ENCODE peak calls at places on chromosomes 16 and 17, in eight cellular contexts. Q is fibroblast of lung, V is GM12878, K is OCI-LY7, N is GM23338, F is SK-N-SH, T is H9, E is neural progenitor cell. A is an unnamed sample.

GRCh38 chr16:21626659-21627277 is 25.6 kb downstream of the IGSF6 start:
- DNase-seq in Q (peak; percentile 77), V (no peak), K (peak; percentile 14), N (no peak), F (peak; percentile 83), T (no peak), E (no peak), A (peak; percentile 46)

GRCh38 chr17:2122641-2123302 is 67.9 kb downstream of the HIC1 start:
- DNase-seq in Q (peak; percentile 91), V (no peak), K (no peak), N (peak; percentile 25), F (peak; percentile 56), T (no peak), E (peak; percentile 50), A (no peak)

GRCh38 chr16:8904018-8904430 is 21.9 kb downstream of the LITAFD start:
- DNase-seq in Q (no peak), V (no peak), K (no peak), N (no peak), F (no peak), T (no peak), E (no peak), A (no peak)

GRCh38 chr17:42484304-42484703 is 25.6 kb downstream of the ATP6V0A1 start:
- DNase-seq in Q (no peak), V (peak; percentile 70), K (no peak), N (no peak), F (no peak), T (no peak), E (no peak), A (no peak)

GRCh38 chr17:3012926-3013581 is 50.4 kb downstream of the OR1D5 start:
- DNase-seq in Q (peak; percentile 65), V (peak; percentile 16), K (peak; percentile 82), N (peak; percentile 89), F (peak; percentile 84), T (peak; percentile 92), E (peak; percentile 80), A (peak; percentile 86)

GRCh38 chr17:15947331-15947730 is 2.4 kb downstream of the ADORA2B start:
- DNase-seq in Q (peak; percentile 59), V (no peak), K (no peak), N (no peak), F (no peak), T (no peak), E (no peak), A (no peak)

GRCh38 chr16:47519037-47519436 is 57.9 kb downstream of the PHKB start:
- DNase-seq in Q (peak; percentile 12), V (no peak), K (no peak), N (no peak), F (no peak), T (no peak), E (no peak), A (no peak)

GRCh38 chr16:57906385-57907316 is 64.3 kb downstream of the CNGB1 start:
- DNase-seq in Q (no peak), V (no peak), K (peak; percentile 13), N (peak; percentile 81), F (no peak), T (peak; percentile 66), E (peak; percentile 62), A (no peak)

GRCh38 chr17:10471853-10472252 is 2.5 kb upstream of the MYH4 start:
- DNase-seq in Q (peak; percentile 1), V (no peak), K (no peak), N (no peak), F (no peak), T (no peak), E (no peak), A (no peak)

GRCh38 chr17:59798111-59798510 is 90.7 kb downstream of the VMP1 start:
- DNase-seq in Q (no peak), V (no peak), K (no peak), N (no peak), F (no peak), T (no peak), E (no peak), A (no peak)

GRCh38 chr16:57998484-57998883 is 2.0 kb downstream of the ZNF319 start:
- DNase-seq in Q (peak; percentile 14), V (no peak), K (no peak), N (no peak), F (no peak), T (peak; percentile 81), E (no peak), A (peak; percentile 34)

GRCh38 chr17:67420994-67421393 is 43.9 kb downstream of the PITPNC1 start:
- DNase-seq in Q (no peak), V (no peak), K (no peak), N (no peak), F (no peak), T (no peak), E (no peak), A (no peak)

GRCh38 chr16:17177242-17177967 is 293.4 kb downstream of the XYLT1 start:
- DNase-seq in Q (no peak), V (no peak), K (no peak), N (no peak), F (no peak), T (no peak), E (no peak), A (no peak)

GRCh38 chr17:6506679-6507231 is 49.6 kb downstream of the PITPNM3 start:
- DNase-seq in Q (peak; percentile 15), V (no peak), K (no peak), N (no peak), F (no peak), T (no peak), E (no peak), A (peak; percentile 82)

GRCh38 chr17:68089881-68090280 is 54.3 kb downstream of the KPNA2 start:
- DNase-seq in Q (no peak), V (no peak), K (no peak), N (no peak), F (no peak), T (no peak), E (no peak), A (peak; percentile 55)

GRCh38 chr16:81787659-81788058 is 8.6 kb downstream of the PLCG2 start:
- DNase-seq in Q (no peak), V (no peak), K (no peak), N (no peak), F (no peak), T (no peak), E (no peak), A (no peak)

GRCh38 chr17:74750327-74751069 is 2.1 kb downstream of the NHERF1 start:
- DNase-seq in Q (no peak), V (no peak), K (no peak), N (no peak), F (no peak), T (no peak), E (no peak), A (no peak)

GRCh38 chr16:17313085-17313611 is 157.6 kb downstream of the XYLT1 start:
- DNase-seq in Q (peak; percentile 17), V (no peak), K (no peak), N (no peak), F (peak; percentile 76), T (no peak), E (no peak), A (no peak)

GRCh38 chr16:68644715-68645493 is at the start of gene CDH3:
- DNase-seq in Q (no peak), V (no peak), K (no peak), N (peak; percentile 95), F (peak; percentile 64), T (peak; percentile 95), E (peak; percentile 78), A (no peak)

GRCh38 chr17:62823111-62823895 is 15.2 kb upstream of the MARCHF10 start:
- DNase-seq in Q (no peak), V (no peak), K (no peak), N (no peak), F (no peak), T (no peak), E (no peak), A (peak; percentile 60)
- H3K4me2 ChIP-seq in Q (no peak overlapping the region), V (no peak overlapping the region), K (no peak overlapping the region), N (no peak overlapping the region), F (no peak overlapping the region), T (no peak overlapping the region), E (no peak overlapping the region), A (peak overlapping the region; percentile 20)

DNA sequence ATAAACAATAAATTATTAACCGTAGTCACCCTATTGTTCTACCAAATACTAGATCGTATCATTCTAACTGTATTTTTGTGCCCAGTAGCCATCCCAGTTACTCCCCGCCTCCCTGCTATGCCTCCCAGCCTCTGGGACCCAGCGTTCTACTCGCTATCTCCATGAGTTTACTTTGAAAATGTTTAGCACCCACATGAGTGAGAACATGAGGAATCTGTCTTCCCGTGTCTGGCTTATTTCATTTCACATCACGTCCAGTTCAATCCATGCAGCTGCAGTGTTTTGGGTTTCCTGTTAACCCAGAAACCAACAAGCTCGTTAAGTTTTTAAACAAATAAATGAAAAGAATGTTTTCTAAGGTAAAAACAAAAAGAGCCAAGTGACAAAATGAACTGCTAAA is 82.1 kb downstream of the VPS53 start:
- DNase-seq in Q (no peak), V (no peak), K (no peak), N (no peak), F (no peak), T (no peak), E (no peak), A (no peak)
- H3K27ac ChIP-seq in Q (no peak overlapping the region), V (no peak overlapping the region), K (no peak overlapping the region), N (no peak overlapping the region), F (no peak overlapping the region), T (no peak overlapping the region), E (no peak overlapping the region), A (no peak overlapping the region)

DNA sequence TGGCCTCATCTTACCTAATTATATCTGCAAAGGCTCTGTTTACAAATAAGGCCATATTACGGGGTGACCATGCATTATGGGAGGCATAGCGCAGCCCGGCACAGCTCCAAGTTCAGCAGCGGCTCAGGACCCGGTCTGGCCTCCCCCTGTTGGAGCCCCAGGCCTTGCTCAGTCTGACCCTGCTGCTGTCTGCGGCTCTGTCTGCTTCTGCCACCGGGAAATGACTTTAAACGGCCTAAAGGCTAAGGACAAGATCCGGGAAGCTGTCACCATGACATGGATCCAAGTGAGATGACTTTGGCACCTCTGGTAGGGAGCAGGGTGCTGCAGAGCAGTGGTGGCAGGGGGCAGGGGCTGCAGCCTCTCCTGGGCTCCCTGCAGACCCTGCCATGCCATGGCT is 140.6 kb upstream of the GSE1 start:
- DNase-seq in Q (no peak), V (no peak), K (no peak), N (no peak), F (no peak), T (no peak), E (no peak), A (no peak)
- H3K4me2 ChIP-seq in Q (no peak overlapping the region), V (no peak overlapping the region), K (no peak overlapping the region), N (no peak overlapping the region), F (no peak overlapping the region), T (no peak overlapping the region), E (peak overlapping the region; percentile 64), A (no peak overlapping the region)

DNA sequence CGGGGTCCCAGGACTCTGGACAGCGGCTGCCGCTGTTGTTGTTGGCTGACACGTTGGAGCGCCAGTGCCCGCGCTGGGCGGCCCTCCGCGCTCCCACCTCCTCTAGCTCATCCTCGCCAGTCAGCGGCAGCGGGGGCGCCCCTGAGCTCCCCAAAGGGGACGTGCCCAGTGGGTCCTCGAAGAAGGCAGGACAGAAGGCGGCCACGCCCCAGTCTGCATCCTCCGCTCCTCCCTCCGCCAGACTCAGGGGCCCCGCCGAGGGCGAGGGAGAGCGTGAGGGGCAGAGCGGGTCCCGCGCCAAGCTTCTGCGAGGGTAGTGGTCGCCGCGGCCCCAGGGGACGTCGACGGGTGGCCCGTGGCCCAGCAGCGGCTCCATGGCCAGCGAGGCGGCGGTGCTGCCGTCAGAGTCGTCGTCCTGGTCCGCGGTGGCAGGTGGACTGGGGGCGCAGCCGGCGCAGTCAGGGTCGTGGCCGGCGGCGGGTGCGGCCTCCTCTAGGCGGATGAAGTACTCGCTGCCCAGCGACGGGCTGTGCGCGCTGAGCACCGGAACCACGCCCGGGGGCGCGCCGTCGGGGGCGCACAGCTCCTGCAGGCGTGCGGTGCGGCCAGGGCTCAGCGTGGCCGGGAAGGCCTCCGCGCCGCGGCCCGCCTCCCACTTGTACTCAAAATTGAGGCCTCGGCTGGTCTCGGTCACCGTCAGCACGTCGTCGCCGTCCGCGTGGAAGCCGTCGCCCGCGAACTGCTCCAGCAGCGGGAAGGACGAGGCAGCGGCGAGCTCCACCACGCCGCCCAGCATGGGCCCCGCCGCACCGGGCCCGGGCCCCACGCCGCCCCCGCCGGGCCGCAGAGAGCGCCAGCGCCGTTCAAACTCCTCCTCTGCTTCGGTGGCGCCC is 43.2 kb upstream of the PVALEF start:
- DNase-seq in Q (no peak), V (no peak), K (no peak), N (peak; percentile 68), F (no peak), T (peak; percentile 74), E (no peak), A (no peak)
- H3K27ac ChIP-seq in Q (no peak overlapping the region), V (no peak overlapping the region), K (no peak overlapping the region), N (no peak overlapping the region), F (no peak overlapping the region), T (no peak overlapping the region), E (no peak overlapping the region), A (no peak overlapping the region)